ENCODE peak calls at places on chromosomes 4 and X, in four cellular contexts. M, W, X and N are unnamed samples.

GRCh38 chr4:59380841-59381366 is 1819.2 kb upstream of the ADGRL3 start:
- DNase-seq in M (no peak), W (no peak), X (no peak), N (no peak)

GRCh38 chrX:24231169-24231568 is 81.6 kb downstream of the ZFX start:
- DNase-seq in M (peak), W (peak), X (no peak), N (peak)

GRCh38 chr4:112060212-112060611 is 85.0 kb upstream of the FAM241A start:
- DNase-seq in M (peak), W (peak), X (no peak), N (peak)

GRCh38 chr4:42428036-42428435 is 30.7 kb downstream of the SHISA3 start:
- DNase-seq in M (no peak), W (no peak), X (no peak), N (no peak)

GRCh38 chr4:52861171-52861873 is 795 bp upstream of the RASL11B start:
- DNase-seq in M (no peak), W (no peak), X (no peak), N (no peak)

GRCh38 chr4:15598644-15599043 is 56.5 kb downstream of the FBXL5 start:
- DNase-seq in M (no peak), W (peak), X (no peak), N (no peak)

GRCh38 chrX:120452131-120452530 is 17.0 kb downstream of the LAMP2 start:
- DNase-seq in M (peak), W (peak), X (no peak), N (peak)

GRCh38 chr4:18524667-18525066 is 503.1 kb upstream of the LCORL start:
- DNase-seq in M (no peak), W (no peak), X (no peak), N (no peak)

GRCh38 chr4:98293089-98293887 is 32.1 kb downstream of the RAP1GDS1 start:
- DNase-seq in M (no peak), W (no peak), X (no peak), N (no peak)

GRCh38 chr4:124167602-124168001 is 544.9 kb downstream of the ANKRD50 start:
- DNase-seq in M (no peak), W (peak), X (no peak), N (no peak)

GRCh38 chr4:61773655-61774245 is 573.6 kb downstream of the ADGRL3 start:
- DNase-seq in M (no peak), W (no peak), X (no peak), N (no peak)

GRCh38 chr4:99394913-99395312 is 40.2 kb downstream of the ADH7 start:
- DNase-seq in M (no peak), W (peak), X (no peak), N (peak)

GRCh38 chr4:181684310-181684709 is 558.9 kb upstream of the TENM3 start:
- DNase-seq in M (no peak), W (peak), X (no peak), N (peak)

DNA sequence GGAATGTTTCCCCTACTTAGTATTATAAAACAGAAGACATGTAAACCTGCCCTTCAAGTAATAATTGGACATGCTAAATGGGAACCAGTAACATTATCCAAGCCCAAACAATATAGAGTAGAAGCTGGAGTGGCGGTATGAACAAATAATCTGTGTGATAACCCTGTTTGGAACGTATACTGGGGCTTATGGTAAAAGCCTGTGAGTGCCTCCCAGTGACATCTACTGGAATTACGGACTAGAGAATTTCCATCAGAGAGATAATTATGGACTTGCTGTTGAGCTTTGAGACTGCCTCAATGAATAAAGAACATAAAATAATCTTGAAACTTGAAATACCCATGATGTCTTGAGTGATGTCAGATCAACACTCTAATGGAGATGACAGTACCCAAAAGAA is 406.3 kb upstream of the GRIA3 start:
- DNase-seq in M (no peak), W (peak), X (no peak), N (no peak)
- TF ChIP-seq CTCF in M (no peak), W (peak), X (no peak), N (no peak)

GRCh38 chr4:3870567-3870962 is 104.4 kb downstream of the ADRA2C start:
- DNase-seq in M (no peak), W (no peak), X (peak), N (no peak)
- H3K4me3 ChIP-seq in M (no peak), W (no peak), X (no peak), N (no peak)

DNA sequence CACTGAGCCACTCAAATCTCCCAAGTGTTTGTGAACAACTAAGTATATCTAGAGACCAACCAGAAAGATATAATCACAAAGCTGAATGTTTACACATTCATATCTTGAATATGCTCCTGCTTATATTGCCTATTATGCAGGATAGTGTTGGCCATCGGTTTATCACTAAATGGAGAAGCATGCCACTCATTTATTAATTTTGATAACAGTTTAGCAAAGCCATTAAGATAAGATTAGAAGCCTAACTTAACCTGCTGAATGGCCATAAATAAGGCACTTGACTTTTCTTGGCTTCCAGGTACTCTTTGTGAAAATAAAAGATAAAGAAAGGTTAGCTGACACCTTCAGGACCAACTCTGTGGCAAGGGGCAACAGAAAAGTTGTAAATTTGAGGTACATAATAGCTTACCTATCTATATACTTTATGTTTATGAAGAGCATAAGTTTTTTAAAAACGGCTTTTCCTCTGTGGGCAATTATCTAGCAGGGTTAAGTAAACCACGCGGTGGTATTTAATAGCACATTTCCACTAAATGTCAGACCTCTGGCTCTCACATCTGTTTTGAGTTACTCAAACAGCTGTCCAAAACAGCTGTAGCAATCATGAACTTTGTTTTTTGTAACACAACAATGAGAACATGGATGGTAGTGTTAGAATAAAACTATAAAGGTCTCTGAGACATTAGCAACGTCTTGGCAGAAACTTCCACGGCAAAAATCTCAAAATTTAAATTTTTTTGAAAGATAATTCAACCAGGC is 58.8 kb upstream of the FTHL17 start:
- DNase-seq in M (no peak), W (peak), X (no peak), N (no peak)
- TF ChIP-seq CTCF in M (no peak), W (no peak), X (no peak), N (no peak)

DNA sequence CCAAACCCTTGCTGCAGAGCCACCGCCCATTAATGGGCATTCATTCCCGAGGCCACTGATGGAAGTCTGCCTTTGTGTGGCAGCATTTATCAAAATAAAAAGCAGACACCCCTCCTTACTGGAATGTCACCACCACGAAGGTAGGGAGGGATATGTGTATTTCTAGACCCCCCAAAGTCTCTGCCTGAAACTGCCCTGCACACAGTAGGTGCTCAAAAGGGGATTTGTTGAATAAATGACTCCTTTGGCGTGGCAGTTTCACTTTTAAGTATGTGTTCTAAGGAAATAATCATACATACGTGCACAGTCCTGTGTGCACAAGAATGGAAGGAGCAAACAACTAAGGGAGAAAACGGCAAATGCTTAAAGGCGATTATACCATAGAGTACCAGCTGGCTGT is 23.6 kb upstream of the GLOD5 start:
- DNase-seq in M (no peak), W (no peak), X (no peak), N (no peak)
- H3K4me3 ChIP-seq in M (peak), W (peak), X (peak), N (peak)

GRCh38 chr4:67332627-67333026 is 212.7 kb downstream of the CENPC start:
- DNase-seq in M (peak), W (peak), X (no peak), N (no peak)
- TF ChIP-seq CTCF in M (peak), W (peak), X (peak), N (peak)